ENCODE peak calls at places on chromosomes 7 and 10, in five cellular contexts. One of them, this sample, is unnamed.
A peak's percentile ranks its signal among the peaks of the same experiment; 100 is the strongest.

GRCh38 chr7:54878339-54878738 is 119.3 kb upstream of the SEC61G start:
- DNase-seq in HCT116: no peak
- DNase-seq in mesendoderm: no peak
- DNase-seq in fibroblast of lung: peak; percentile 53
- DNase-seq in K562: no peak
- DNase-seq in this sample: no peak

GRCh38 chr10:127600479-127600878 is 51.4 kb downstream of the NPS start:
- DNase-seq in HCT116: no peak
- DNase-seq in mesendoderm: peak; percentile 60
- DNase-seq in fibroblast of lung: no peak
- DNase-seq in K562: no peak
- DNase-seq in this sample: no peak

GRCh38 chr7:29304756-29305155 is 110.2 kb downstream of the CHN2 start:
- DNase-seq in HCT116: no peak
- DNase-seq in mesendoderm: peak; percentile 62
- DNase-seq in fibroblast of lung: no peak
- DNase-seq in K562: no peak
- DNase-seq in this sample: no peak

GRCh38 chr7:19009241-19009935 is 108.0 kb downstream of the TWIST1 start:
- DNase-seq in HCT116: no peak
- DNase-seq in mesendoderm: no peak
- DNase-seq in fibroblast of lung: peak; percentile 79
- DNase-seq in K562: no peak
- DNase-seq in this sample: peak; percentile 60

GRCh38 chr7:98651760-98652159 is 34.7 kb downstream of the NPTX2 start:
- DNase-seq in HCT116: no peak
- DNase-seq in mesendoderm: no peak
- DNase-seq in fibroblast of lung: no peak
- DNase-seq in K562: no peak
- DNase-seq in this sample: no peak

GRCh38 chr10:78588194-78588811 is 480.5 kb upstream of the ZMIZ1 start:
- DNase-seq in HCT116: no peak
- DNase-seq in mesendoderm: peak; percentile 82
- DNase-seq in fibroblast of lung: peak; percentile 87
- DNase-seq in K562: no peak
- DNase-seq in this sample: peak; percentile 98

GRCh38 chr10:77531441-77532001 is 106.1 kb downstream of the KCNMA1 start:
- DNase-seq in HCT116: peak; percentile 60
- DNase-seq in mesendoderm: no peak
- DNase-seq in fibroblast of lung: peak; percentile 86
- DNase-seq in K562: no peak
- DNase-seq in this sample: peak; percentile 84

GRCh38 chr7:99404235-99404976 is 4.0 kb downstream of the PDAP1 start:
- DNase-seq in HCT116: no peak
- DNase-seq in mesendoderm: no peak
- DNase-seq in fibroblast of lung: no peak
- DNase-seq in K562: no peak
- DNase-seq in this sample: peak; percentile 16

GRCh38 chr7:42495251-42495650 is 258.2 kb upstream of the GLI3 start:
- DNase-seq in HCT116: no peak
- DNase-seq in mesendoderm: no peak
- DNase-seq in fibroblast of lung: peak; percentile 25
- DNase-seq in K562: no peak
- DNase-seq in this sample: peak; percentile 72

GRCh38 chr7:79159040-79159664 is 294.3 kb downstream of the MAGI2 start:
- DNase-seq in HCT116: no peak
- DNase-seq in mesendoderm: peak; percentile 22
- DNase-seq in fibroblast of lung: no peak
- DNase-seq in K562: no peak
- DNase-seq in this sample: no peak

GRCh38 chr7:150787321-150788281 is 12.6 kb downstream of the TMEM176B start:
- DNase-seq in HCT116: no peak
- DNase-seq in mesendoderm: no peak
- DNase-seq in fibroblast of lung: no peak
- DNase-seq in K562: peak; percentile 35
- DNase-seq in this sample: no peak

GRCh38 chr10:133260895-133261725 is 15.6 kb downstream of the ADAM8 start:
- DNase-seq in HCT116: no peak
- DNase-seq in mesendoderm: no peak
- DNase-seq in fibroblast of lung: no peak
- DNase-seq in K562: peak; percentile 61
- DNase-seq in this sample: no peak

GRCh38 chr10:132297521-132297920 is 10.2 kb downstream of the STK32C start:
- DNase-seq in HCT116: no peak
- DNase-seq in mesendoderm: no peak
- DNase-seq in fibroblast of lung: no peak
- DNase-seq in K562: no peak
- DNase-seq in this sample: no peak

GRCh38 chr7:158749396-158749795 is 44.8 kb upstream of the NCAPG2 start:
- DNase-seq in HCT116: no peak
- DNase-seq in mesendoderm: no peak
- DNase-seq in fibroblast of lung: no peak
- DNase-seq in K562: no peak
- DNase-seq in this sample: no peak

GRCh38 chr10:51124852-51125251 is 50.6 kb downstream of the PRKG1 start:
- DNase-seq in HCT116: no peak
- DNase-seq in mesendoderm: no peak
- DNase-seq in fibroblast of lung: no peak
- DNase-seq in K562: no peak
- DNase-seq in this sample: no peak

GRCh38 chr7:155644971-155645509 is 579 bp downstream of the RBM33 start:
- DNase-seq in HCT116: no peak
- DNase-seq in mesendoderm: peak; percentile 63
- DNase-seq in fibroblast of lung: peak; percentile 44
- DNase-seq in K562: peak; percentile 58
- DNase-seq in this sample: peak; percentile 1

GRCh38 chr7:89104748-89105685 is 309.5 kb upstream of the TEX47 start:
- DNase-seq in HCT116: no peak
- DNase-seq in mesendoderm: no peak
- DNase-seq in fibroblast of lung: no peak
- DNase-seq in K562: no peak
- DNase-seq in this sample: peak; percentile 6

GRCh38 chr7:140661124-140661523 is 11.6 kb upstream of the ADCK2 start:
- DNase-seq in HCT116: no peak
- DNase-seq in mesendoderm: no peak
- DNase-seq in fibroblast of lung: peak; percentile 51
- DNase-seq in K562: no peak
- DNase-seq in this sample: no peak

GRCh38 chr10:6498771-6499170 is 81.3 kb downstream of the PRKCQ start:
- DNase-seq in HCT116: no peak
- DNase-seq in mesendoderm: no peak
- DNase-seq in fibroblast of lung: no peak
- DNase-seq in K562: no peak
- DNase-seq in this sample: no peak

GRCh38 chr7:157090485-157091165 is 48.1 kb upstream of the UBE3C start:
- DNase-seq in HCT116: no peak
- DNase-seq in mesendoderm: no peak
- DNase-seq in fibroblast of lung: no peak
- DNase-seq in K562: peak; percentile 6
- DNase-seq in this sample: no peak

GRCh38 chr7:126026421-126027088 is 1096.9 kb upstream of the POT1 start:
- DNase-seq in HCT116: peak; percentile 4
- DNase-seq in mesendoderm: peak; percentile 14
- DNase-seq in fibroblast of lung: no peak
- DNase-seq in K562: no peak
- DNase-seq in this sample: no peak

GRCh38 chr7:114852275-114852674 is 69.6 kb upstream of the MDFIC start:
- DNase-seq in HCT116: no peak
- DNase-seq in mesendoderm: no peak
- DNase-seq in fibroblast of lung: peak; percentile 15
- DNase-seq in K562: no peak
- DNase-seq in this sample: no peak

GRCh38 chr7:6442114-6442513 is 5.6 kb downstream of the DAGLB start:
- DNase-seq in HCT116: no peak
- DNase-seq in mesendoderm: no peak
- DNase-seq in fibroblast of lung: peak; percentile 73
- DNase-seq in K562: no peak
- DNase-seq in this sample: peak; percentile 67

GRCh38 chr7:26492816-26493215 is 201.2 kb downstream of the SNX10 start:
- DNase-seq in HCT116: no peak
- DNase-seq in mesendoderm: no peak
- DNase-seq in fibroblast of lung: no peak
- DNase-seq in K562: no peak
- DNase-seq in this sample: no peak

GRCh38 chr7:16936626-16937422 is 55.0 kb upstream of the AGR3 start:
- DNase-seq in HCT116: no peak
- DNase-seq in mesendoderm: no peak
- DNase-seq in fibroblast of lung: no peak
- DNase-seq in K562: no peak
- DNase-seq in this sample: no peak

GRCh38 chr10:107425844-107426553 is 261.5 kb upstream of the SORCS1 start:
- DNase-seq in HCT116: no peak
- DNase-seq in mesendoderm: no peak
- DNase-seq in fibroblast of lung: no peak
- DNase-seq in K562: no peak
- DNase-seq in this sample: no peak

GRCh38 chr7:123658023-123658422 is 2.4 kb downstream of the LMOD2 start:
- DNase-seq in HCT116: no peak
- DNase-seq in mesendoderm: no peak
- DNase-seq in fibroblast of lung: no peak
- DNase-seq in K562: no peak
- DNase-seq in this sample: no peak

GRCh38 chr7:30877010-30877740 is 34.5 kb upstream of the AQP1 start:
- DNase-seq in HCT116: no peak
- DNase-seq in mesendoderm: peak; percentile 83
- DNase-seq in fibroblast of lung: no peak
- DNase-seq in K562: no peak
- DNase-seq in this sample: peak; percentile 27

GRCh38 chr10:13808556-13809391 is 222.0 kb downstream of the PRPF18 start:
- DNase-seq in HCT116: no peak
- DNase-seq in mesendoderm: no peak
- DNase-seq in fibroblast of lung: peak; percentile 48
- DNase-seq in K562: no peak
- DNase-seq in this sample: peak; percentile 56

GRCh38 chr7:95199779-95200558 is 124.4 kb downstream of the PON1 start:
- DNase-seq in HCT116: peak; percentile 24
- DNase-seq in mesendoderm: peak; percentile 67
- DNase-seq in fibroblast of lung: peak; percentile 72
- DNase-seq in K562: no peak
- DNase-seq in this sample: peak; percentile 36

GRCh38 chr7:101089876-101090275 is 4.6 kb downstream of the TRIM56 start:
- DNase-seq in HCT116: no peak
- DNase-seq in mesendoderm: no peak
- DNase-seq in fibroblast of lung: no peak
- DNase-seq in K562: no peak
- DNase-seq in this sample: no peak

GRCh38 chr7:113013761-113014449 is 72.7 kb downstream of the GPR85 start:
- DNase-seq in HCT116: no peak
- DNase-seq in mesendoderm: no peak
- DNase-seq in fibroblast of lung: no peak
- DNase-seq in K562: no peak
- DNase-seq in this sample: no peak

GRCh38 chr10:124185074-124185473 is 91.7 kb upstream of the CHST15 start:
- DNase-seq in HCT116: no peak
- DNase-seq in mesendoderm: peak; percentile 22
- DNase-seq in fibroblast of lung: no peak
- DNase-seq in K562: no peak
- DNase-seq in this sample: no peak

GRCh38 chr10:24433705-24434104 is 224.8 kb downstream of the KIAA1217 start:
- DNase-seq in HCT116: no peak
- DNase-seq in mesendoderm: no peak
- DNase-seq in fibroblast of lung: no peak
- DNase-seq in K562: no peak
- DNase-seq in this sample: no peak

GRCh38 chr10:98134117-98134430 is 383 bp upstream of the R3HCC1L start:
- DNase-seq in HCT116: no peak
- DNase-seq in mesendoderm: no peak
- DNase-seq in fibroblast of lung: no peak
- DNase-seq in K562: no peak
- DNase-seq in this sample: no peak

GRCh38 chr10:98128802-98129201 is 5.7 kb upstream of the R3HCC1L start:
- DNase-seq in HCT116: no peak
- DNase-seq in mesendoderm: no peak
- DNase-seq in fibroblast of lung: no peak
- DNase-seq in K562: no peak
- DNase-seq in this sample: no peak

GRCh38 chr10:98135222-98135899 is 904 bp downstream of the R3HCC1L start:
- DNase-seq in HCT116: no peak
- DNase-seq in mesendoderm: no peak
- DNase-seq in fibroblast of lung: peak; percentile 25
- DNase-seq in K562: no peak
- DNase-seq in this sample: peak; percentile 2

GRCh38 chr10:98134431-98135221 is at the start of gene R3HCC1L:
- DNase-seq in HCT116: peak; percentile 69
- DNase-seq in mesendoderm: peak; percentile 94
- DNase-seq in fibroblast of lung: peak; percentile 84
- DNase-seq in K562: peak; percentile 81
- DNase-seq in this sample: peak; percentile 60

GRCh38 chr10:98131615-98132014 is 2.8 kb upstream of the R3HCC1L start:
- DNase-seq in HCT116: no peak
- DNase-seq in mesendoderm: peak; percentile 22
- DNase-seq in fibroblast of lung: no peak
- DNase-seq in K562: no peak
- DNase-seq in this sample: no peak
- H3K4me2 ChIP-seq in HCT116: no peak overlapping the region
- H3K4me2 ChIP-seq in mesendoderm: no peak overlapping the region
- H3K4me2 ChIP-seq in fibroblast of lung: no peak overlapping the region
- H3K4me2 ChIP-seq in K562: no peak overlapping the region
- H3K4me2 ChIP-seq in this sample: no peak overlapping the region

DNA sequence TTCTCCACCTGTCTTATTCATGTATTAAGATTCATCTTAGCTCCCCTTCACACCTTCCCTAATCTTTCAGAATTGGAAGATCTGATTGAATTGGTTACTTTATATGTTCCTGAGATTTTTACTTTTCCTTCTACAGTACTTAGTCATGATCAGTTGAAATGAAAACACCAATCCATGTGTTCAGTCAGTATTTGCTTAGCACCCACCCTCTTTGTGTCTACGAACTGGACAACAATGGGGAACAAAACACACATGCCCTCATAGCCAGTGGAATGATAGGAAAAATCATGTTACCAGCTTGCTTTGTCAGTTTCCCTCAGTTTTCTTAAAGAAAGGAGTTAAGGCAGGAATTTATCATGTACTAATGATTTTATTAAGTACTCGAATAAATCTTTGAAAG is 2.0 kb downstream of the MASTL start:
- DNase-seq in HCT116: no peak
- DNase-seq in mesendoderm: no peak
- DNase-seq in fibroblast of lung: no peak
- DNase-seq in K562: no peak
- DNase-seq in this sample: no peak
- H3K4me2 ChIP-seq in HCT116: peak overlapping the region; percentile 98
- H3K4me2 ChIP-seq in mesendoderm: no peak overlapping the region
- H3K4me2 ChIP-seq in fibroblast of lung: peak overlapping the region; percentile 17
- H3K4me2 ChIP-seq in K562: peak overlapping the region; percentile 97
- H3K4me2 ChIP-seq in this sample: peak overlapping the region; percentile 95

GRCh38 chr10:118448744-118449143 is 106.6 kb upstream of the FAM204A start:
- DNase-seq in HCT116: no peak
- DNase-seq in mesendoderm: no peak
- DNase-seq in fibroblast of lung: no peak
- DNase-seq in K562: no peak
- DNase-seq in this sample: no peak
- H3K4me2 ChIP-seq in HCT116: no peak overlapping the region
- H3K4me2 ChIP-seq in mesendoderm: no peak overlapping the region
- H3K4me2 ChIP-seq in fibroblast of lung: no peak overlapping the region
- H3K4me2 ChIP-seq in K562: no peak overlapping the region
- H3K4me2 ChIP-seq in this sample: no peak overlapping the region

GRCh38 chr10:11685787-11686218 is 56.4 kb upstream of the ECHDC3 start:
- DNase-seq in HCT116: peak; percentile 78
- DNase-seq in mesendoderm: no peak
- DNase-seq in fibroblast of lung: peak; percentile 39
- DNase-seq in K562: peak; percentile 68
- DNase-seq in this sample: peak; percentile 77
- H3K4me2 ChIP-seq in HCT116: peak overlapping the region; percentile 85
- H3K4me2 ChIP-seq in mesendoderm: no peak overlapping the region
- H3K4me2 ChIP-seq in fibroblast of lung: peak overlapping the region; percentile 67
- H3K4me2 ChIP-seq in K562: no peak overlapping the region
- H3K4me2 ChIP-seq in this sample: peak overlapping the region; percentile 90